ENCODE peak calls at places on chromosomes 16 and 17, in eight cellular contexts. Y is progenitor cell of endocrine pancreas; C is B cell; N is A549; T is IMR-90; U is CD4-positive, alpha-beta T cell; O is tibial artery; D is kidney epithelial cell. H is an unnamed sample.

GRCh38 chr16:27642753-27643152 is 92.8 kb downstream of the KATNIP start:
- DNase-seq in T (peak; percentile 21), O (no peak), U (no peak), Y (no peak), N (peak; percentile 44), C (no peak), D (no peak), H (peak; percentile 17)

GRCh38 chr17:69434164-69434579 is 19.7 kb downstream of the MAP2K6 start:
- DNase-seq in T (peak; percentile 26), Y (no peak), C (no peak), U (no peak), O (peak; percentile 28), D (peak; percentile 67), N (no peak), H (peak; percentile 32)

GRCh38 chr16:11004351-11004750 is 60.0 kb downstream of the CLEC16A start:
- DNase-seq in C (no peak), N (no peak), Y (no peak), T (peak; percentile 51), O (no peak), U (no peak), D (no peak), H (peak; percentile 33)

GRCh38 chr16:77918792-77919707 is 103.3 kb upstream of the CLEC3A start:
- DNase-seq in Y (peak; percentile 15), D (no peak), C (no peak), T (peak; percentile 78), N (peak; percentile 4), O (no peak), U (no peak), H (peak; percentile 48)

GRCh38 chr16:87664792-87665191 is 62.5 kb downstream of the JPH3 start:
- DNase-seq in T (no peak), C (no peak), O (no peak), N (no peak), U (no peak), Y (no peak), D (no peak), H (no peak)

GRCh38 chr17:43578699-43579569 is 32.8 kb upstream of the ETV4 start:
- DNase-seq in C (peak; percentile 70), N (no peak), D (no peak), U (peak; percentile 10), T (peak; percentile 85), O (no peak), Y (peak; percentile 45), H (peak; percentile 18)

GRCh38 chr16:56225013-56225742 is 33.9 kb downstream of the GNAO1 start:
- DNase-seq in O (no peak), Y (no peak), T (no peak), C (no peak), U (no peak), D (no peak), N (no peak), H (no peak)

GRCh38 chr16:35706901-35707300 is 2247.5 kb downstream of the TP53TG3F start:
- DNase-seq in N (no peak), D (no peak), O (no peak), U (no peak), Y (no peak), C (no peak), T (no peak), H (no peak)

GRCh38 chr16:66930189-66930588 is 4.0 kb downstream of the CIAO2B start:
- DNase-seq in D (peak; percentile 68), Y (no peak), C (no peak), O (no peak), T (peak; percentile 85), N (peak; percentile 52), U (no peak), H (no peak)

GRCh38 chr17:46167826-46168569 is 25.2 kb downstream of the KANSL1 start:
- DNase-seq in Y (no peak), T (peak; percentile 90), D (no peak), U (no peak), N (peak; percentile 61), O (no peak), C (no peak), H (peak; percentile 72)

GRCh38 chr17:12180644-12181261 is 160.1 kb downstream of the MAP2K4 start:
- DNase-seq in C (no peak), Y (no peak), T (peak; percentile 79), D (peak; percentile 4), U (no peak), N (peak; percentile 74), O (no peak), H (peak; percentile 63)

GRCh38 chr16:89392881-89393730 is 97.3 kb downstream of the ANKRD11 start:
- DNase-seq in D (no peak), O (no peak), U (no peak), T (no peak), N (no peak), C (no peak), Y (no peak), H (no peak)

GRCh38 chr17:75959046-75959838 is 18.4 kb upstream of the FBF1 start:
- DNase-seq in Y (no peak), D (no peak), T (no peak), U (no peak), O (no peak), N (no peak), C (no peak), H (no peak)

GRCh38 chr16:58684354-58685083 is at the start of gene SLC38A7:
- DNase-seq in C (peak; percentile 87), N (peak; percentile 85), U (peak; percentile 63), Y (peak; percentile 75), D (peak; percentile 58), O (peak; percentile 90), T (peak; percentile 80), H (peak; percentile 80)

GRCh38 chr16:58679763-58680162 is 4.8 kb downstream of the SLC38A7 start:
- DNase-seq in D (no peak), N (no peak), O (no peak), U (no peak), C (no peak), T (no peak), Y (no peak), H (no peak)

GRCh38 chr16:58684001-58684353 is 593 bp downstream of the SLC38A7 start:
- DNase-seq in D (no peak), Y (no peak), O (no peak), C (no peak), U (no peak), T (peak; percentile 10), N (no peak), H (peak; percentile 6)

GRCh38 chr16:58678269-58678668 is 6.3 kb downstream of the SLC38A7 start:
- DNase-seq in N (no peak), O (no peak), C (no peak), Y (no peak), U (no peak), D (no peak), T (no peak), H (no peak)

GRCh38 chr16:58678716-58679115 is 5.9 kb downstream of the SLC38A7 start:
- DNase-seq in C (no peak), N (peak; percentile 55), Y (no peak), O (no peak), U (no peak), D (no peak), T (no peak), H (no peak)
- TF ChIP-seq CTCF in C (no peak), N (peak; percentile 30), Y (no peak), O (peak; percentile 33), U (no peak), D (peak; percentile 40), T (no peak), H (peak; percentile 11)

GRCh38 chr16:73846292-73846849 is 450.2 kb upstream of the PSMD7 start:
- DNase-seq in C (no peak), N (no peak), O (peak; percentile 28), D (no peak), U (no peak), T (no peak), Y (no peak), H (no peak)
- TF ChIP-seq CTCF in C (no peak), N (no peak), O (no peak), D (no peak), U (no peak), T (no peak), Y (peak; percentile 14), H (no peak)

GRCh38 chr16:30886145-30886544 is 7.7 kb downstream of the BCL7C start:
- DNase-seq in D (no peak), O (no peak), Y (no peak), U (no peak), N (no peak), T (no peak), C (no peak), H (no peak)
- TF ChIP-seq CTCF in D (no peak), O (no peak), Y (no peak), U (no peak), N (no peak), T (no peak), C (no peak), H (no peak)

GRCh38 chr16:30142672-30143346 is 19.8 kb upstream of the MAPK3 start:
- DNase-seq in D (no peak), U (peak; percentile 11), O (no peak), N (peak; percentile 39), T (no peak), C (no peak), Y (no peak), H (no peak)
- TF ChIP-seq CTCF in D (no peak), U (peak; percentile 28), O (no peak), N (peak; percentile 17), T (no peak), C (peak; percentile 40), Y (no peak), H (no peak)

DNA sequence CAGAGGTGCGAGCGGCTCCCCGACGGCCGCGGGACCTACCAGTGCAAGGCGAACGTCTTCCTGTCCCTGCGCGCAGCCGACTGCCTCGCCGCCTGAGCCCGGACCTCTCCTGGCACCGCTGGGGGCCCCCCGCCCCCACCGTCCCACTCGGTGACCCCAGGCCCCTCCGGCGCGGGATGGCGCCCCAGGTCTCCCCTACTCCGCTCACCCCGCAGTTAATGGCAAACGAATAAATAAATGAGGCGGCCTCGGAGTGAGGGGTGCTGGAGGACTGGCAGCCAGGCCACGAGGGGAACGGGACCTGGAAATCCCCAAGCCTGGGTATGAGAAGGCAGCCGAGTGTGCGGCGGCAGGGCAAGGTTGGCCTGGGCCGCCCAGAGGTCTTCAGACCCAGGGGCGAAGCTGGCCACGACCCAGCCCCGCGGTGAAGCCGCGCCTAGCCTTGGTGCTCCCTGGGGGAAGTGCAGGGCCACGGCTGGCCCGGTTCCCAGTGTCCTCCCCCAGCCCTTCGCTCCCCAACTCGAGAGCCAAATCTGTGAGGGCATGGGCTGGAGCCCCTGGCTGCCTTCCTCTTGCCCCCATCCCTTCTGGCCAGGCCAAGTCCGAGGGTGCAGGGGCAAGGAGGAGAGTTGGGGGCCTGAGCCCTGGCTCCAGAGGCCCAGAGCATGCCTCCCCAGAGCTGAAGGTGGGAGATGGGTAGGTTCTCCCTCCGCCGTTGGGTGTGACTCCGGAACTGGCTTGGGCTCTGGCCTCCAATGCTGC is 796 bp downstream of the NPB start:
- DNase-seq in O (no peak), T (no peak), Y (no peak), U (no peak), D (no peak), N (no peak), C (peak; percentile 36), H (no peak)
- TF ChIP-seq CTCF in O (no peak), T (no peak), Y (no peak), U (no peak), D (no peak), N (no peak), C (no peak), H (no peak)

GRCh38 chr17:19433727-19434340 is 22.8 kb downstream of the RNF112 start:
- DNase-seq in U (no peak), O (no peak), N (no peak), D (no peak), T (no peak), C (no peak), Y (no peak), H (no peak)
- TF ChIP-seq CTCF in U (no peak), O (no peak), N (no peak), D (no peak), T (no peak), C (peak; percentile 12), Y (no peak), H (no peak)

H was measured in astrocyte of the spinal cord.